ENCODE peak calls at places on chromosomes 1 and 21, in five cellular contexts. One of them, this sample, is unnamed.

GRCh38 chr1:81114191-81114590 is 686.5 kb upstream of the ADGRL2 start:
- DNase-seq in H9: peak
- DNase-seq in stimulated activated CD8-positive, alpha-beta memory T cell treated with anti-CD3 and anti-CD28 coated beads, Interleukin-4, amount 100 ng/mL, for 4 hours: no peak
- DNase-seq in WTC11: no peak
- DNase-seq in iris pigment epithelial cell: no peak
- DNase-seq in this sample: no peak

GRCh38 chr21:42063206-42063577 is 7.9 kb upstream of the UMODL1 start:
- DNase-seq in H9: no peak
- DNase-seq in stimulated activated CD8-positive, alpha-beta memory T cell treated with anti-CD3 and anti-CD28 coated beads, Interleukin-4, amount 100 ng/mL, for 4 hours: no peak
- DNase-seq in WTC11: no peak
- DNase-seq in iris pigment epithelial cell: no peak
- DNase-seq in this sample: no peak

GRCh38 chr1:36650200-36651065 is 167.7 kb upstream of the CSF3R start:
- DNase-seq in H9: peak
- DNase-seq in stimulated activated CD8-positive, alpha-beta memory T cell treated with anti-CD3 and anti-CD28 coated beads, Interleukin-4, amount 100 ng/mL, for 4 hours: peak
- DNase-seq in WTC11: peak
- DNase-seq in iris pigment epithelial cell: peak
- DNase-seq in this sample: peak

GRCh38 chr1:212959266-212960220 is 9.2 kb downstream of the VASH2 start:
- DNase-seq in H9: no peak
- DNase-seq in stimulated activated CD8-positive, alpha-beta memory T cell treated with anti-CD3 and anti-CD28 coated beads, Interleukin-4, amount 100 ng/mL, for 4 hours: no peak
- DNase-seq in WTC11: no peak
- DNase-seq in iris pigment epithelial cell: no peak
- DNase-seq in this sample: no peak

GRCh38 chr1:12177156-12177998 is 10.6 kb downstream of the TNFRSF1B start:
- DNase-seq in H9: no peak
- DNase-seq in stimulated activated CD8-positive, alpha-beta memory T cell treated with anti-CD3 and anti-CD28 coated beads, Interleukin-4, amount 100 ng/mL, for 4 hours: no peak
- DNase-seq in WTC11: no peak
- DNase-seq in iris pigment epithelial cell: no peak
- DNase-seq in this sample: no peak

GRCh38 chr1:54997711-54997986 is 1.1 kb upstream of the BSND start:
- DNase-seq in H9: peak
- DNase-seq in stimulated activated CD8-positive, alpha-beta memory T cell treated with anti-CD3 and anti-CD28 coated beads, Interleukin-4, amount 100 ng/mL, for 4 hours: no peak
- DNase-seq in WTC11: peak
- DNase-seq in iris pigment epithelial cell: no peak
- DNase-seq in this sample: no peak

GRCh38 chr1:11355594-11356467 is 82.8 kb downstream of the UBIAD1 start:
- DNase-seq in H9: peak
- DNase-seq in stimulated activated CD8-positive, alpha-beta memory T cell treated with anti-CD3 and anti-CD28 coated beads, Interleukin-4, amount 100 ng/mL, for 4 hours: no peak
- DNase-seq in WTC11: peak
- DNase-seq in iris pigment epithelial cell: no peak
- DNase-seq in this sample: no peak

GRCh38 chr1:96388421-96389310 is 332.9 kb upstream of the PTBP2 start:
- DNase-seq in H9: no peak
- DNase-seq in stimulated activated CD8-positive, alpha-beta memory T cell treated with anti-CD3 and anti-CD28 coated beads, Interleukin-4, amount 100 ng/mL, for 4 hours: no peak
- DNase-seq in WTC11: no peak
- DNase-seq in iris pigment epithelial cell: peak
- DNase-seq in this sample: peak

GRCh38 chr1:200224315-200224714 is 185.5 kb downstream of the ZNF281 start:
- DNase-seq in H9: no peak
- DNase-seq in stimulated activated CD8-positive, alpha-beta memory T cell treated with anti-CD3 and anti-CD28 coated beads, Interleukin-4, amount 100 ng/mL, for 4 hours: no peak
- DNase-seq in WTC11: no peak
- DNase-seq in iris pigment epithelial cell: peak
- DNase-seq in this sample: peak

GRCh38 chr1:201495447-201496295 is 11.3 kb downstream of the CSRP1 start:
- DNase-seq in H9: no peak
- DNase-seq in stimulated activated CD8-positive, alpha-beta memory T cell treated with anti-CD3 and anti-CD28 coated beads, Interleukin-4, amount 100 ng/mL, for 4 hours: no peak
- DNase-seq in WTC11: no peak
- DNase-seq in iris pigment epithelial cell: peak
- DNase-seq in this sample: peak

GRCh38 chr1:5651496-5651895 is 340.7 kb downstream of the NPHP4 start:
- DNase-seq in H9: no peak
- DNase-seq in stimulated activated CD8-positive, alpha-beta memory T cell treated with anti-CD3 and anti-CD28 coated beads, Interleukin-4, amount 100 ng/mL, for 4 hours: no peak
- DNase-seq in WTC11: no peak
- DNase-seq in iris pigment epithelial cell: no peak
- DNase-seq in this sample: no peak

GRCh38 chr1:201732351-201732750 is 96.6 kb upstream of the IPO9 start:
- DNase-seq in H9: no peak
- DNase-seq in stimulated activated CD8-positive, alpha-beta memory T cell treated with anti-CD3 and anti-CD28 coated beads, Interleukin-4, amount 100 ng/mL, for 4 hours: no peak
- DNase-seq in WTC11: no peak
- DNase-seq in iris pigment epithelial cell: peak
- DNase-seq in this sample: peak

This sample was measured in EH.